ENCODE peak calls at places on chromosomes 16 and 17, in four cellular contexts. F is transverse colon, I is uterus, B is testis. W is an unnamed sample.

GRCh38 chr17:17494499-17495447 is 1.4 kb downstream of the RASD1 start:
- DNase-seq in F (peak; percentile 50), I (peak; percentile 48), B (peak; percentile 62), W (peak; percentile 68)

GRCh38 chr16:27287051-27287811 is 18.7 kb upstream of the NSMCE1 start:
- DNase-seq in F (no peak), I (no peak), B (no peak), W (no peak)

GRCh38 chr17:70658840-70659239 is 489.5 kb downstream of the KCNJ2 start:
- DNase-seq in F (no peak), I (no peak), B (no peak), W (no peak)

GRCh38 chr16:29678691-29679267 is at the start of gene QPRT:
- DNase-seq in F (peak; percentile 71), I (peak; percentile 47), B (peak; percentile 27), W (no peak)

GRCh38 chr17:47905221-47905733 is 9.2 kb downstream of the SP2 start:
- DNase-seq in F (peak; percentile 45), I (peak; percentile 75), B (peak; percentile 87), W (no peak)

GRCh38 chr17:61454932-61455753 is 2.9 kb downstream of the TBX4 start:
- DNase-seq in F (no peak), I (no peak), B (no peak), W (no peak)

GRCh38 chr16:81923296-81923695 is 88.0 kb downstream of the SDR42E1 start:
- DNase-seq in F (no peak), I (no peak), B (no peak), W (no peak)

GRCh38 chr17:17603178-17603894 is 11.8 kb upstream of the PEMT start:
- DNase-seq in F (no peak), I (no peak), B (no peak), W (no peak)

GRCh38 chr17:38727661-38728220 is 2.4 kb upstream of the CISD3 start:
- DNase-seq in F (no peak), I (no peak), B (no peak), W (no peak)

GRCh38 chr16:74450236-74450635 is 29.0 kb upstream of the CLEC18B start:
- DNase-seq in F (no peak), I (no peak), B (no peak), W (no peak)

GRCh38 chr16:48820379-48820778 is 210.4 kb upstream of the N4BP1 start:
- DNase-seq in F (no peak), I (no peak), B (no peak), W (no peak)

GRCh38 chr17:81909966-81910839 is 996 bp downstream of the PCYT2 start:
- DNase-seq in F (peak; percentile 53), I (no peak), B (no peak), W (peak; percentile 45)

GRCh38 chr17:12982224-12982623 is 35.6 kb downstream of the ELAC2 start:
- DNase-seq in F (no peak), I (no peak), B (no peak), W (no peak)

GRCh38 chr16:49828545-49829267 is 27.2 kb downstream of the ZNF423 start:
- DNase-seq in F (no peak), I (no peak), B (peak; percentile 50), W (no peak)
- TF ChIP-seq POLR2A in F (no peak), I (no peak), B (no peak), W (no peak)

GRCh38 chr16:61909074-61909473 is 127.2 kb downstream of the CDH8 start:
- DNase-seq in F (no peak), I (no peak), B (peak; percentile 42), W (no peak)
- TF ChIP-seq POLR2A in F (no peak), I (no peak), B (no peak), W (no peak)

DNA sequence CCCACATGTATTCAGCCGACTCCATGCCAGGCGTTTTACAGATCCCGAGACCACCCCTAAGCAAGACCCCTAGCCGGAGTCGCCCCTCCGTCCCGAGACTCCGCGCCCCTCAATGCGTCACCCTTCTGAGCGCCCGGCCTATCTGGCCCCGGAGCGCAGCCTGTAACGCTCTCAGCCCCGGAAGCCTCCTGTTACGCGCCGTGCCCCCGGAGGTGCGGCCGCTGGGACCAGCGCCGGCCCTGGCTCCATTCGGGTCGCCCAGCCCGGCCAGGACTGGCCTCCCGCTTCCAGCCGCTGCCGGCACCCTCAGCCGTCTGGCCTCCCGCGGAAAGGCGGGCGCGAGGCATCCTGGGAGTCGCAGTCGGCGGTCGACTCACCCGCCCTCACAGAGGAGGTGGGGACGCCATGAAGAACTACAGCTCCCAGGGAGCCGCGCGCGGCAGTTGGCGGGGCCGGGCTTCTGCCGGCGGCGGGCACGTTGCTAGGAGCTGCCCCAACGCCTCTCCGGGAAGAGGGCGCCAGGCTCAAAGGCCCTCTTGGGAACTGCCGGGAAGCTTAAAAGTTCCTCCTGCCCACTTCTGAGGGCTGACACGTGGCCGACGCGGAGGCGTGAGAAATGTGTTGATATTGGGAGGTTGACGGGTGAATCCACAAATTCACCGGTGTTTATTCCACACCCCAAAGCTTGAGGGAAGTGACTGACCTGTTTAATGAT is at the start of gene FBF1:
- DNase-seq in F (peak; percentile 96), I (peak; percentile 89), B (peak; percentile 97), W (peak; percentile 91)
- TF ChIP-seq POLR2A in F (peak; percentile 76), I (peak; percentile 78), B (peak; percentile 62), W (peak; percentile 94)

DNA sequence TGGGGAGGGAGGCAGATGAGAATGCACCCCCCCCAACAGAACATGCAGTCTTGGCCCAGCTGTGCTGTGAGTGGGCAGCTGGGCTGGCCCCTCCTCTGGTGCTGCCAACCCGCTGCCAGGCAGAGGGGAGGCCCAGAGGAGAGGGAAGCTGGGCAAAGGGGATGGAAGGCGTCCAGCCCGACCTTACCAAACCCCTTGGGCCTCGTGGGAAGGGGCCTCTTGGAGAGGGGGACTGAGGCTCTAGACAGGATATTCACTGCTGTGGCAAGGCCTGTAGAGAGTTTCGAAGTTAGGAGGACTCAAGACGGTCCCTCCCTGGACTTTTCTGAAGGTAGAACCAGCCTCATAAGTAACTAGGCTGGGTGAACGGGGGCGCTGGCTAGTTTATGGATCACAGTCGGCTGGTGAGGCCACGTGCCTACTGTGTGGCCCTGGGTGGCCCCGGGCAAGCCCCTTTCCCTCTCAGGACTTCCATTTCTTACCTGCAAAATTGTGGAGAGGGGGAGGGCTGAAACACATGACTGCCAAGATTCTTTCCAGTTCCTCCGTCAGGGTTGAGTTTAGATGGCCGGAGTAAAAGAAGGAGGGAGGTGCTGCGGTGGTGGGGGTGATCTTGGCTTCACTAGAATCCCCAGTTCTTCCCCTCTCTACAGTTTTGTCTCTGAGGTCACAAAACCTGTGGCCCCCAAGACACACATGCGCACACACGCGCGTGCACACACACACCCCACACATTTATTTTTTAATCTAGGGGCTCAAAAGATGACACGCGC is 807 bp upstream of the STAT5A start:
- DNase-seq in F (peak; percentile 56), I (peak; percentile 53), B (peak; percentile 57), W (peak; percentile 62)
- TF ChIP-seq POLR2A in F (peak; percentile 16), I (peak; percentile 33), B (no peak), W (peak; percentile 96)

GRCh38 chr16:3158498-3159314 is 23.9 kb downstream of the ZNF213 start:
- DNase-seq in F (peak; percentile 95), I (peak; percentile 94), B (peak; percentile 69), W (peak; percentile 90)
- TF ChIP-seq POLR2A in F (peak; percentile 55), I (peak; percentile 49), B (no peak), W (peak; percentile 32)

GRCh38 chr17:45293413-45294211 is 23.2 kb downstream of the MAP3K14 start:
- DNase-seq in F (peak; percentile 80), I (peak; percentile 93), B (peak; percentile 88), W (peak; percentile 49)
- TF ChIP-seq POLR2A in F (no peak), I (no peak), B (no peak), W (no peak)

GRCh38 chr17:75845058-75845711 is 981 bp upstream of the UNC13D start:
- DNase-seq in F (peak; percentile 91), I (peak; percentile 62), B (peak; percentile 83), W (peak; percentile 92)
- TF ChIP-seq POLR2A in F (peak; percentile 42), I (no peak), B (no peak), W (peak; percentile 45)

W was measured in erythroblast.